ENCODE peak calls at places on chromosomes 2 and 18, in six cellular contexts. M is psoas muscle, O is uterus, Q is astrocyte of the spinal cord, U is Calu3, J is astrocyte. S is an unnamed sample.

GRCh38 chr2:96356889-96357288 is 21.3 kb downstream of the NCAPH start:
- DNase-seq in M (no peak), J (no peak), O (no peak), Q (no peak), U (no peak), S (no peak)

GRCh38 chr2:175396696-175397095 is 215.2 kb upstream of the ATP5MC3 start:
- DNase-seq in M (no peak), J (no peak), Q (no peak), U (no peak), O (no peak), S (no peak)

GRCh38 chr2:51903728-51904127 is 871.8 kb upstream of the NRXN1 start:
- DNase-seq in O (no peak), U (no peak), Q (no peak), J (no peak), M (no peak), S (no peak)

GRCh38 chr18:39305756-39306155 is 1740.2 kb upstream of the CELF4 start:
- DNase-seq in J (no peak), M (no peak), U (no peak), Q (no peak), O (no peak), S (no peak)

GRCh38 chr2:218344755-218345417 is 11.8 kb upstream of the CATIP start:
- DNase-seq in M (no peak), Q (no peak), O (no peak), U (no peak), J (no peak), S (no peak)

GRCh38 chr2:10361220-10361588 is 58.5 kb downstream of the HPCAL1 start:
- DNase-seq in J (peak), O (no peak), Q (no peak), U (no peak), M (no peak), S (no peak)

GRCh38 chr2:234251326-234252271 is 201.1 kb downstream of the SPP2 start:
- DNase-seq in M (no peak), J (peak), U (peak), Q (peak), O (no peak), S (peak)

GRCh38 chr18:46134920-46135675 is 30.9 kb downstream of the HAUS1 start:
- DNase-seq in J (no peak), U (no peak), O (no peak), Q (no peak), M (peak), S (peak)

GRCh38 chr18:58669731-58670379 is 1.4 kb upstream of the MALT1 start:
- DNase-seq in Q (peak), U (peak), O (no peak), J (peak), M (no peak), S (peak)

GRCh38 chr2:100056478-100056877 is 85.9 kb downstream of the AFF3 start:
- DNase-seq in O (no peak), U (no peak), J (peak), M (no peak), Q (no peak), S (peak)

GRCh38 chr2:239393401-239393940 is 7.3 kb downstream of the HDAC4 start:
- DNase-seq in O (no peak), J (no peak), U (no peak), Q (peak), M (peak), S (no peak)

GRCh38 chr2:235021752-235022151 is 69.9 kb downstream of the SH3BP4 start:
- DNase-seq in J (peak), M (no peak), O (no peak), U (no peak), Q (peak), S (peak)

GRCh38 chr2:216713691-216714411 is 18.5 kb upstream of the IGFBP5 start:
- DNase-seq in Q (peak), M (peak), O (peak), J (peak), U (no peak), S (peak)

GRCh38 chr2:202306034-202306433 is 40.5 kb downstream of the NOP58 start:
- DNase-seq in U (no peak), J (no peak), Q (no peak), O (no peak), M (no peak), S (no peak)

GRCh38 chr18:62959481-62959880 is 244.1 kb downstream of the PHLPP1 start:
- DNase-seq in O (no peak), U (no peak), J (no peak), Q (no peak), M (no peak), S (no peak)

GRCh38 chr2:136901732-136902131 is 136.4 kb downstream of the THSD7B start:
- DNase-seq in M (no peak), U (no peak), Q (no peak), J (no peak), O (no peak), S (no peak)

GRCh38 chr2:118309201-118310015 is 221.1 kb downstream of the INSIG2 start:
- DNase-seq in O (no peak), M (no peak), U (no peak), J (no peak), Q (no peak), S (no peak)

GRCh38 chr2:234556848-234557573 is 60.1 kb upstream of the ARL4C start:
- DNase-seq in J (no peak), O (no peak), M (no peak), Q (peak), U (peak), S (peak)

GRCh38 chr2:130853391-130853790 is 16.7 kb downstream of the ARHGEF4 start:
- DNase-seq in O (no peak), M (no peak), J (no peak), Q (no peak), U (no peak), S (no peak)

GRCh38 chr2:104378853-104379374 is 475.0 kb upstream of the POU3F3 start:
- DNase-seq in O (no peak), J (peak), M (no peak), U (no peak), Q (peak), S (no peak)

GRCh38 chr2:150572961-150573395 is 85.5 kb upstream of the RND3 start:
- DNase-seq in O (no peak), J (no peak), U (no peak), M (no peak), Q (no peak), S (no peak)

GRCh38 chr2:156589381-156590079 is 153.4 kb downstream of the GPD2 start:
- DNase-seq in Q (peak), U (peak), J (peak), O (peak), M (no peak), S (peak)

GRCh38 chr2:12096425-12096824 is 350.0 kb downstream of the LPIN1 start:
- DNase-seq in M (no peak), J (no peak), Q (no peak), U (no peak), O (no peak), S (no peak)

GRCh38 chr2:134089454-134089853 is 164.4 kb upstream of the MGAT5 start:
- DNase-seq in Q (no peak), O (no peak), U (no peak), J (no peak), M (no peak), S (no peak)

GRCh38 chr2:229230215-229230614 is 40.9 kb downstream of the PID1 start:
- DNase-seq in J (no peak), O (no peak), U (no peak), M (no peak), Q (no peak), S (no peak)

GRCh38 chr2:200039847-200040246 is 84.5 kb downstream of the MAIP1 start:
- DNase-seq in O (no peak), Q (peak), J (peak), M (no peak), U (no peak), S (peak)

GRCh38 chr18:10926565-10927194 is 222.7 kb downstream of the PIEZO2 start:
- DNase-seq in M (no peak), U (peak), Q (peak), O (no peak), J (peak), S (peak)

GRCh38 chr2:4152051-4152450 is 448.7 kb downstream of the DCDC2C start:
- DNase-seq in M (no peak), Q (no peak), J (no peak), O (no peak), U (no peak), S (no peak)

GRCh38 chr18:8351173-8351572 is 258.1 kb upstream of the RAB12 start:
- DNase-seq in U (no peak), M (no peak), J (no peak), O (no peak), Q (no peak), S (peak)

GRCh38 chr2:8148260-8148880 is 533.5 kb upstream of the ID2 start:
- DNase-seq in J (peak), M (no peak), O (no peak), Q (peak), U (peak), S (peak)

GRCh38 chr2:148524519-148524919 is 120.0 kb upstream of the EPC2 start:
- DNase-seq in Q (no peak), O (no peak), U (no peak), J (no peak), M (no peak), S (no peak)

GRCh38 chr2:98346259-98347236 is at the start of gene CNGA3:
- DNase-seq in M (peak), O (no peak), Q (peak), U (peak), J (peak), S (no peak)

GRCh38 chr2:95346236-95346737 is 49.1 kb downstream of the KCNIP3 start:
- DNase-seq in Q (peak), O (peak), M (peak), J (no peak), U (peak), S (peak)

GRCh38 chr2:95344656-95345055 is 47.5 kb downstream of the KCNIP3 start:
- DNase-seq in O (no peak), J (no peak), M (peak), Q (no peak), U (no peak), S (no peak)

GRCh38 chr2:95346738-95347671 is 49.9 kb downstream of the KCNIP3 start:
- DNase-seq in O (peak), U (peak), Q (no peak), M (peak), J (no peak), S (no peak)

GRCh38 chr2:95345066-95345414 is 47.9 kb downstream of the KCNIP3 start:
- DNase-seq in J (no peak), O (no peak), U (no peak), Q (no peak), M (no peak), S (no peak)

DNA sequence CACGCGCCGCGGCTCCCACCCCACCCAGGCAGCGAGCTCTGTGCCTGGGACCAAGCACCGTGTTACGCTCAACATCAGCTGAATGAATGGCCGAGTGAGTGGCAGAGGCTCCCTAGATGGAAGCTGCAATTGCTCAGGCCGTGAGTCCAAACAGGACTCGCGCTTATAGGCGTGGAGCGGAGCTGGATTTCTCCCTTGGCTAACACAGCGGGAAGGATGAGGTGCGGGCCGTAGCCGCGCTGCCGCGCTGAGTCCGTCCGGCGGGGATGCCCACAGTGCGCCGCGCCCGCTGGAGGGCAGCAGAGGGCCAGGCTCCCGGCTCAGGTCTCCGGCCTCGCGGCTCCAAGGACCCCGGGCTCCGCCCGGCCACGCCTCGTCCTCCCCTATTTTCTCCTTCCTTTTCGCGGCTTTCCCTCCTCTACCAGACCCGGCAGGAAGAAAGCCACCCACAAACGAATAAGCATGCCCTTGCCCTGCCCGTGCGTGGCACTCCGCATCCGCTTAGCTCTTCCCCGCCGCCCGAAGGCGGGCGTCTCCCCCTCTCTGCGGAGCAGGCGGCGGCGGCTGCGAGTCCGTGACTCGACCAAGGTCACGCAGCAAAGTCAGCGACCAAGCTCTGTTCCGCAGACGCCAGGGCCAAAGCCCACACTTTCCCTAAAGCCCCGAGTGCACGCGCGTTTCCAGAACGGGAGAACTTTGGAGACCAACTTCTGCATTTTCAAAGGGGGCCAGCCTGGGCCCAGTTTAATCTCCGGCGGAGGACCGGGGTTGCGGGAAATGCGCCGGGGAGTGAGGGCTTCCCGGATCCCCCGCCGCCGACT is 48.5 kb downstream of the KCNIP3 start:
- DNase-seq in U (peak), Q (peak), M (peak), J (peak), O (peak), S (peak)
- TF ChIP-seq CTCF in U (peak), Q (peak), M (peak), J (peak), O (peak), S (peak)

GRCh38 chr2:61134141-61134540 is 27.8 kb upstream of the C2orf74 start:
- DNase-seq in U (no peak), O (no peak), M (no peak), J (peak), Q (peak), S (no peak)

GRCh38 chr2:61138859-61139258 is 23.1 kb upstream of the C2orf74 start:
- DNase-seq in O (no peak), Q (no peak), U (no peak), J (no peak), M (no peak), S (no peak)

GRCh38 chr2:61141151-61141550 is 20.8 kb upstream of the C2orf74 start:
- DNase-seq in U (no peak), O (no peak), J (no peak), Q (no peak), M (no peak), S (no peak)

DNA sequence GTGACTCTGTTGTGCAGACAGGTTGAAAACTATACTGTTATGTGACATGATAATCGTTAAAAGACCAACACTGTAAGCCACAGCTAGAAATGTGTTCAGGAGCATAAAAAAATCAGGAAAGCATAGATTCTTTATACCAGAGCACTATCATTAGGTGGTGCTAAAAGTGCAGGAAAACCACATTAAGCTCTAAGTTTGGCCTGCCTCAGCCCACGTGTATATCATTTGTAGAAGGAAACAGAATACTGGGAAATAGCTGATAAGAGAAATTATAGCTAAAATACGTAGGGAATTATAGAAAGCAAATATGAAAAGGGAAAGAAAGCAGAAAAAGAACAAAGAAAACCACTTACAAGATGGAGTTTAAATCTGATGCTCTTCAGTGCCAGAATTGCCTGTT is 26.5 kb upstream of the C2orf74 start:
- DNase-seq in Q (peak), M (no peak), U (no peak), O (no peak), J (peak), S (peak)
- TF ChIP-seq CTCF in Q (peak), M (peak), U (no peak), O (peak), J (peak), S (peak)

DNA sequence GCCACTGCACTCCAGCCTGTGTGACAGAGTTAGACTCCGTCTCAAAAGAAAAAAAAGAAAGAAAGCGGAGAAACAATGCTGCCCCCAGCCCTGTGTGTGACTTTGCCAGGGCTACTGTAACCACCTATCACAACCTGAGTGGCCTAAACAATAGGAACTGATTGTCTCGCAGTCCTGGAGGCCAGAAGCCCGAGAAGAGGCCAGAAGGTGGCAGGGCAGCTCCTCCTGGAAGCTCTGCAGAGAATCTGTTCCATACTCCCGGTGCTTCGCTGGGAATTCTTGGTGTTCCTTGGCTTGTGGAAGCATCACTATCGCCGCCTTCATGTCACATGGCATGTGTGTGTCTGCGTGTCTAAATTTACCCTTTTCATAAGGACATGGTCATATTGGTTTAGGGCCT is 14.4 kb upstream of the RAB17 start:
- DNase-seq in M (no peak), O (no peak), U (peak), Q (no peak), J (no peak), S (peak)
- TF ChIP-seq CTCF in M (peak), O (no peak), U (peak), Q (peak), J (peak), S (peak)

DNA sequence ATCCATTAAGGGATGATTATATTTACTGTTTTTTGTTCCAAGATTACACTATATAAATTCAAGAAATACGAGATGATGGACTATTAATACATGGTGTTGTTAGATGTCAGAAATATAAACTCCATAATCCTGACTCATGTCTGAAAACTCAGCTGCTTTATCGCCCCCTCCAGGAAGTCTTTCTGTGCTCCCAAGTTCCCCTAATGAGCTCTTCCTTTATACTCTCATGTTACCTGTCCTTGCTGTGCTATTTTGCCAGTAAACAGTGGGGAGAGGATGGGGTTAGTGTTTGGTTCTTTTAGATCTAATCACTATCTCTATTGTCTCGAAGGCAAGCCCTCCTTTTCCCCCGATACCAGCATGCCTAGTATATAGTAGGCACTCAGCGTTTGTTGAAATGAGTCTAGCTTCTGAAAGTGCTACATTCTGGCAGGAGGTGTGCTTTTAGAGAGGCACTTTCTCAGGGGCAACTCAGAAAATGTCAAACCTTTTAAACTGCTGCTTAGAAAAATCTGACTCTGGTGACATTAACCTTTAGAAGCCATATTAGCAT is 21.4 kb upstream of the BARD1 start:
- DNase-seq in M (no peak), U (no peak), J (no peak), O (no peak), Q (peak), S (no peak)
- TF ChIP-seq CTCF in M (peak), U (peak), J (peak), O (no peak), Q (peak), S (peak)

DNA sequence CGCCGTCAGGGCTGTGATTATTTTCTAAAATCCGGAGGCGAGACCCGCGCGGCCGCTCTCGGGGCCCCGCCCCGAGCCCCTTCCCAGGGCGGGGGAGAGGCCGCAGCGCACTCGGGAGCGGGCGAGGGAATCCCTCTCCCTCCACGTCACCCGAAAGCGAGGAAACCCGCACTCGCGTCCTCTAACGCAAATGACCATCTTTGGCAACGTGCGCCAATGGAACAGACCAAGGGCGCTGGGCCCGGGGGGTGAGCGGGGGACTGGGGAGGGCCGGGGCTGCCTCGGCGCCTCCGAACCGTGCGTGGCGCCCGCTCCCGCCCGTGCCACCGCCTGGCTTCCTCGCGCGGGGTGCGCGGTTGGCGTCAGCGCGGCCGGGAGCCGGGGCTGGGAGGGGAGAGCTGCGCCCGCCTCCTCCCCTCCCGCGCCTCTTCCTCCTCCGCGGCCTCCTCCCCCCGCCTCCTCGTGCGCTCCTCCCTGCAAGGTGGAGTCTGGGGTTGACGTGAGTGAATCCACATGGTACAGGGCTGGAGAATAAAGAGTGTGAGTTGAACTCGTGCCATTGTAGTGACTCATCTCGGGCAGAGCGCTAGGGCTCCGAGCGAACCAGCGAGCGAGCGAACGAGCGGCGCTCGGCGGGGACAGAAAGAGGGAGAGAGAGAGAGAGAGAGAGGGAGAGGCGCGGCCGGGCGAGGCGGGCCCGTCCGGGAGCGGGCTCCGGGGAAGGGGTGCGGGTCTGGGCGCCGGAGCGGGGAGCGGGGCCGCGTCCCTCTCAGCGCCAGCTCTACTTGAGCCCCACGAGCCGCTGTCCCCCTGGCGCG is at the start of gene FOSL2:
- DNase-seq in J (peak), O (peak), Q (peak), M (peak), U (peak), S (peak)
- TF ChIP-seq CTCF in J (no peak), O (no peak), Q (no peak), M (peak), U (no peak), S (peak)

S was measured in HFFc6.